ENCODE peak calls at places on chromosomes 6 and 20, in five cellular contexts. F is lung; K is naive thymus-derived CD4-positive, alpha-beta T cell; Z is AG04450; Y is upper lobe of left lung. G is an unnamed sample.
A peak's percentile ranks its signal among the peaks of the same experiment; 100 is the strongest.

GRCh38 chr6:26009817-26010216 is 47.2 kb downstream of the TRIM38 start:
- DNase-seq in F (no peak), K (no peak), Z (no peak), Y (no peak), G (no peak)

GRCh38 chr6:161564951-161565350 is 291.1 kb upstream of the AGPAT4 start:
- DNase-seq in F (no peak), K (no peak), Z (no peak), Y (no peak), G (no peak)

GRCh38 chr6:114435985-114436384 is 93.2 kb upstream of the HS3ST5 start:
- DNase-seq in F (no peak), K (no peak), Z (no peak), Y (no peak), G (no peak)

GRCh38 chr6:103893082-103893481 is 966.6 kb downstream of the HACE1 start:
- DNase-seq in F (no peak), K (no peak), Z (no peak), Y (no peak), G (no peak)

GRCh38 chr6:113362542-113363430 is 494.4 kb upstream of the MARCKS start:
- DNase-seq in F (no peak), K (no peak), Z (no peak), Y (no peak), G (no peak)

GRCh38 chr20:34516874-34517542 is 786 bp downstream of the DYNLRB1 start:
- DNase-seq in F (no peak), K (no peak), Z (no peak), Y (peak; percentile 33), G (no peak)

GRCh38 chr6:66496659-66497058 is 789.6 kb upstream of the EYS start:
- DNase-seq in F (no peak), K (no peak), Z (no peak), Y (no peak), G (no peak)

GRCh38 chr6:122665929-122666328 is 55.7 kb downstream of the PKIB start:
- DNase-seq in F (no peak), K (no peak), Z (no peak), Y (no peak), G (no peak)

GRCh38 chr6:15606347-15606746 is 56.5 kb downstream of the DTNBP1 start:
- DNase-seq in F (no peak), K (no peak), Z (no peak), Y (no peak), G (no peak)

GRCh38 chr6:32947552-32948465 is 5.1 kb downstream of the HLA-DMA start:
- DNase-seq in F (no peak), K (no peak), Z (no peak), Y (peak; percentile 51), G (no peak)

DNA sequence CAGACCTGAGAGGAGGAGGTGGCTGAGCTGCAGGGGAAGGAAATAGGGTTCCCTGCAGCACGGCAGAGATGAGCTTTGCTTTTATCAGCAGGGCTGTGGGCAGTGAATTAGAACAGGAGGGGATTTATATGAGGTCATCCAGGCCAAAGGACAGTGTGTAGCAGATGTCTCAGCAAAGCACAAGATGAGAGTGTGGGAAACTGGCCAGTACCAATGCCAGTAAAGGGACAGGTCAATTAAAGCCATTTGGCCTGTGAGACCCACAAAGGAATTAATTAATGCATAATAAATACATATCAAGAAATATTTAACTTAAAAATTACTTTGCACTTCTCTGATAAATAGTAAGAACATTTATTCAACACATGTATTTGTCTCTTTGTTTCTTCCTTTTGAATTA is at the start of gene DEFB119:
- DNase-seq in F (no peak), K (no peak), Z (no peak), Y (no peak), G (no peak)
- H3K9me3 ChIP-seq in F (peaks cover 3% of the 10 kb centered on the region), K (no peaks in the 10 kb centered on the region), Z (no peaks in the 10 kb centered on the region), Y (no peaks in the 10 kb centered on the region), G (no peaks in the 10 kb centered on the region)

DNA sequence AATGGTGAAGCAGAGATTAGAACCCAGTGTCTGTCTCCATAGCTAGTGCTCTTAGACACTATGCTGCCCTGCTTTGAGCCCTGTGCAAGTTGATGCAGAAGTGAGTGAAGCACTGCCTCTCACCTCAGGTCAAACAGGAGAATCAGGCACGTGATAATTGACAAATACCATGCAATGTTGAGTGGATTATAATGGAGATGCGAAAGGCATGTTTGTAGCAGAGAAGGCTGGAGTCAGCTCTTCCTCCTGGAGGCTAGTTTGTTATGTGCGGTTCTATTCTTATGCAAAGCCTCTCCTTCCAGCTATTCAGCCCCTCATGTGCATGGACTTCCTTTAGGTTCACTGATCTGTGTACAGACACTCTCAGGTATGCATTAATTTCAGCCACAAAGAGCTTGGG is 108.5 kb downstream of the MANEA start:
- DNase-seq in F (no peak), K (no peak), Z (no peak), Y (no peak), G (no peak)
- H3K9me3 ChIP-seq in F (no peaks in the 10 kb centered on the region), K (no peaks in the 10 kb centered on the region), Z (no peaks in the 10 kb centered on the region), Y (no peaks in the 10 kb centered on the region), G (no peaks in the 10 kb centered on the region)

DNA sequence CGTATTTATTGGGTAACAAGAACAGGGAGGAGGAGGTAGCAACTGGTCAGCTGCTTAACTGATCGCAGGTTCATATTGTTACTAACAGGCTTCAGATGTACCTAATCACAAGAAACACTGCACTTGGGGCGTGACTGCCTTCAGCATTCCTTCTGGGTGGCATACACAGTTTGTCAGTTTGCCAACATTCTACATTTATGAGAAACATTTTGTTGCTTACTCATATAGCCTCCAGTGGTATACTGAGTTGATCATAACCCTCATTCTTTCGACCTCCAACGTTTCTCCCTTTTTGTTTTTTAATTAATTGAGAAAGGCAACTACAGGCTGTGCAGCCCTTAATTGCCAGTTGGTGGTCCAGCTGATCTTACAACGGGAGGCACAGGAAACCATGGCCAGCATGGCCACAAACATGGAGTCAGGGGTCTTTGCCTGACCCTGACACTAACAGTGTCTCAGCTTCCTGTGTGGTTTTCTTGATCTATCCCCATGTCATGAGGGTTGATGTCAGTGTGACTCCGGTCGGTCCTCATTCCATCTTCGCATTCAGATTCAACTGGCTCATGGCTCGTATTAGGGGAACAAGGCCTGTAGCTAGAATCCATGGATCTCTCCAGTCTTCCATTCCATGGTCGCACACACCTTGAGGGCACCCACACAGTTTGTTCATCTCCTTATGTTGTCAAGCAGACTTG is 9.4 kb downstream of the EPB41L2 start:
- DNase-seq in F (no peak), K (no peak), Z (no peak), Y (no peak), G (no peak)
- H3K9me3 ChIP-seq in F (peaks cover 17% of the 10 kb centered on the region), K (no peaks in the 10 kb centered on the region), Z (peaks cover 23% of the 10 kb centered on the region), Y (peaks cover 34% of the 10 kb centered on the region), G (peaks cover 11% of the 10 kb centered on the region)

GRCh38 chr6:149186873-149187272 is 130.6 kb upstream of the TAB2 start:
- DNase-seq in F (no peak), K (no peak), Z (no peak), Y (no peak), G (no peak)
- H3K9me3 ChIP-seq in F (peaks cover 2% of the 10 kb centered on the region), K (no peaks in the 10 kb centered on the region), Z (no peaks in the 10 kb centered on the region), Y (no peaks in the 10 kb centered on the region), G (no peaks in the 10 kb centered on the region)

G was measured in T-helper 17 cell.